ENCODE peak calls at places on chromosomes 6 and 20, in six cellular contexts. N is HepG2, G is GM12878, S is GM12891, I is K562, J is H1. T is an unnamed sample.
A peak's percentile ranks its signal among the peaks of the same experiment; 100 is the strongest.

GRCh38 chr6:30735668-30736314 is 6.7 kb downstream of the FLOT1 start:
- DNase-seq in S (no peak), I (no peak), J (no peak), N (no peak), G (peak; percentile 74), T (no peak)

GRCh38 chr6:37536462-37537225 is 37.0 kb upstream of the CCDC167 start:
- DNase-seq in S (no peak), J (no peak), G (no peak), I (peak; percentile 25), N (no peak), T (no peak)

GRCh38 chr6:25709761-25710160 is 44.8 kb upstream of the SLC17A4 start:
- DNase-seq in N (peak; percentile 6), J (no peak), G (no peak), I (no peak), S (no peak), T (no peak)

GRCh38 chr6:75202676-75203131 is 3.1 kb downstream of the COL12A1 start:
- DNase-seq in I (no peak), G (no peak), N (no peak), J (no peak), S (no peak), T (no peak)

GRCh38 chr20:51335329-51335841 is 207.1 kb downstream of the NFATC2 start:
- DNase-seq in J (no peak), G (no peak), S (no peak), I (no peak), N (no peak), T (peak; percentile 33)

GRCh38 chr20:46438156-46438750 is 31.8 kb upstream of the ELMO2 start:
- DNase-seq in J (peak; percentile 3), N (peak; percentile 50), S (peak; percentile 32), G (no peak), I (peak; percentile 23), T (no peak)

GRCh38 chr6:142746524-142746923 is 198.5 kb downstream of the HIVEP2 start:
- DNase-seq in G (no peak), N (peak; percentile 56), J (no peak), I (no peak), S (no peak), T (no peak)

GRCh38 chr6:127855542-127856159 is 45.2 kb downstream of the THEMIS start:
- DNase-seq in G (no peak), S (no peak), J (no peak), I (no peak), N (peak; percentile 24), T (no peak)

GRCh38 chr20:17785007-17785406 is 85.2 kb downstream of the BANF2 start:
- DNase-seq in S (no peak), I (no peak), G (no peak), J (no peak), N (no peak), T (no peak)

GRCh38 chr6:26390504-26390903 is 7.6 kb downstream of the BTN2A2 start:
- DNase-seq in I (no peak), G (no peak), N (no peak), J (no peak), S (no peak), T (no peak)

GRCh38 chr20:46699651-46700359 is 9.6 kb upstream of the SLC2A10 start:
- DNase-seq in J (no peak), N (peak; percentile 66), S (no peak), I (peak; percentile 42), G (no peak), T (no peak)

GRCh38 chr6:3654898-3655297 is 96.6 kb downstream of the PXDC1 start:
- DNase-seq in J (no peak), I (no peak), G (no peak), N (no peak), S (no peak), T (no peak)

GRCh38 chr6:47655719-47656595 is 42.4 kb upstream of the ADGRF4 start:
- DNase-seq in J (peak; percentile 36), I (peak; percentile 42), S (no peak), N (no peak), G (no peak), T (no peak)

DNA sequence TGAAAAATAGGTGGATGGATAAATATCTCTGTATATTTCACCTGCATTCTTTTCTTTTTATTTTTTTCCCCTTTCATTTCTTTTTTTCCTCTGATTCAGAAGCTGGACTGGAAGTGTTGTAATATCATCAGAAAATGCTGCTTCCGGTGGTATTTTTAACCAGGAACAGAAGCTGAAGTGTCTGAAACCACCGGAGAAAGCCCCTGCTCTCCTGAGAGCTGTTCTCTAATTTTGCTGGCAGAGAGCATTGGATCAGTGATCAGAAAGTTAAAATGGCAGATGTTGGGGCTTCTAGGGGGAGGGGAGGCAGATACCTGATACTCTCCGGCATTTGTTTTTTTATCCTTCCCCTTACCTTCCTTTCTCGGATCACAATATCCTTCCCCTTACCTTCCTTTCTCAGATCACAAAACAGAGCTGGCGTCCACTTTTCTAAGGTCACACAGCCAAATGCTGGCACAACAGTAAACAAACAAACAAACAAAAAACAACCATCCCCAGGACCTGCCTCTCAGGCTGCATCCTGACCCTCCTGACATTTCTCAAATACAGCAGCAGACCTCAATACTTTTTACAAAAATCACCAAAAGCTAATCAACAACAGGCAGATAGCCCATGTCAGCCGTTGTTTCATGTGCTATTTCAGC is 143.2 kb upstream of the ZNF217 start:
- DNase-seq in S (peak; percentile 30), J (no peak), I (no peak), G (peak; percentile 79), N (no peak), T (no peak)
- TF ChIP-seq TAF1 in S (no peak), J (peak; percentile 33), I (no peak), G (no peak), N (no peak), T (no peak)

GRCh38 chr6:34004706-34005105 is 141.2 kb downstream of the GRM4 start:
- DNase-seq in G (no peak), J (no peak), I (no peak), S (no peak), N (no peak), T (no peak)
- TF ChIP-seq POLR2AphosphoS5 in G (no peak), J (no peak), I (no peak), S (no peak), N (no peak), T (no peak)

GRCh38 chr6:7879980-7880717 is 30.4 kb downstream of the TXNDC5 start:
- DNase-seq in S (no peak), I (no peak), G (no peak), J (no peak), N (no peak), T (no peak)

GRCh38 chr6:7878401-7878964 is 32.1 kb downstream of the TXNDC5 start:
- DNase-seq in J (no peak), S (no peak), N (no peak), I (no peak), G (no peak), T (no peak)

GRCh38 chr6:7880718-7881107 is 29.9 kb downstream of the TXNDC5 start:
- DNase-seq in G (no peak), J (no peak), S (no peak), N (no peak), I (no peak), T (no peak)

GRCh38 chr6:7879043-7879442 is 31.5 kb downstream of the TXNDC5 start:
- DNase-seq in S (no peak), G (no peak), I (no peak), N (no peak), J (no peak), T (no peak)

GRCh38 chr6:7879579-7879978 is 31.0 kb downstream of the TXNDC5 start:
- DNase-seq in N (no peak), G (no peak), S (no peak), J (no peak), I (no peak), T (no peak)
- TF ChIP-seq POLR2A in N (peak; percentile 21), G (no peak), S (no peak), J (no peak), I (no peak), T (peak; percentile 6)

GRCh38 chr20:54076259-54076658 is 5.9 kb upstream of the BCAS1 start:
- DNase-seq in S (no peak), I (no peak), G (no peak), N (no peak), J (no peak), T (no peak)
- TF ChIP-seq TAF1 in S (no peak), I (no peak), G (no peak), N (no peak), J (no peak), T (no peak)

GRCh38 chr20:49446808-49447207 is 35.7 kb downstream of the KCNB1 start:
- DNase-seq in G (no peak), S (no peak), N (no peak), J (no peak), I (no peak), T (no peak)
- TF ChIP-seq POLR2AphosphoS5 in G (no peak), S (no peak), N (no peak), J (no peak), I (no peak), T (no peak)